ENCODE peak calls at places on chromosomes 16 and 17, in ten cellular contexts. One of them, this sample, is unnamed.

GRCh38 chr17:20120835-20121234 is 111.7 kb downstream of the SPECC1 start:
- DNase-seq in nephron progenitor cell: no peak
- DNase-seq in activated CD4-positive, alpha-beta T cell treated with anti-CD3 and anti-CD28 coated beads, Interleukin-2, amount 50 U/mL, for 1 hour: no peak
- DNase-seq in CD8-positive, alpha-beta memory T cell: no peak
- DNase-seq in PC-9: no peak
- DNase-seq in GM20000: no peak
- DNase-seq in NAMALWA: no peak
- DNase-seq in kidney tubule cell: no peak
- DNase-seq in AG08395: no peak
- DNase-seq in fibroblast of gingiva: no peak
- DNase-seq in this sample: peak; percentile 62

GRCh38 chr17:27466748-27467375 is 10.6 kb downstream of the KSR1 start:
- DNase-seq in fibroblast of gingiva: no peak
- DNase-seq in AG08395: no peak
- DNase-seq in nephron progenitor cell: no peak
- DNase-seq in CD8-positive, alpha-beta memory T cell: peak; percentile 16
- DNase-seq in PC-9: no peak
- DNase-seq in GM20000: peak; percentile 78
- DNase-seq in kidney tubule cell: no peak
- DNase-seq in activated CD4-positive, alpha-beta T cell treated with anti-CD3 and anti-CD28 coated beads, Interleukin-2, amount 50 U/mL, for 1 hour: peak; percentile 38
- DNase-seq in NAMALWA: no peak
- DNase-seq in this sample: no peak

GRCh38 chr16:89048871-89049422 is 44.7 kb upstream of the ACSF3 start:
- DNase-seq in CD8-positive, alpha-beta memory T cell: no peak
- DNase-seq in GM20000: no peak
- DNase-seq in AG08395: no peak
- DNase-seq in NAMALWA: no peak
- DNase-seq in nephron progenitor cell: peak; percentile 1
- DNase-seq in kidney tubule cell: no peak
- DNase-seq in fibroblast of gingiva: no peak
- DNase-seq in activated CD4-positive, alpha-beta T cell treated with anti-CD3 and anti-CD28 coated beads, Interleukin-2, amount 50 U/mL, for 1 hour: no peak
- DNase-seq in PC-9: no peak
- DNase-seq in this sample: no peak

GRCh38 chr17:77371888-77372443 is 231.2 kb downstream of the SEC14L1 start:
- DNase-seq in kidney tubule cell: no peak
- DNase-seq in AG08395: no peak
- DNase-seq in fibroblast of gingiva: no peak
- DNase-seq in activated CD4-positive, alpha-beta T cell treated with anti-CD3 and anti-CD28 coated beads, Interleukin-2, amount 50 U/mL, for 1 hour: no peak
- DNase-seq in GM20000: no peak
- DNase-seq in PC-9: no peak
- DNase-seq in nephron progenitor cell: no peak
- DNase-seq in CD8-positive, alpha-beta memory T cell: no peak
- DNase-seq in NAMALWA: no peak
- DNase-seq in this sample: peak; percentile 85

GRCh38 chr16:89536371-89536770 is 24.1 kb upstream of the RPL13 start:
- DNase-seq in NAMALWA: no peak
- DNase-seq in fibroblast of gingiva: no peak
- DNase-seq in AG08395: no peak
- DNase-seq in kidney tubule cell: no peak
- DNase-seq in activated CD4-positive, alpha-beta T cell treated with anti-CD3 and anti-CD28 coated beads, Interleukin-2, amount 50 U/mL, for 1 hour: no peak
- DNase-seq in PC-9: no peak
- DNase-seq in CD8-positive, alpha-beta memory T cell: no peak
- DNase-seq in GM20000: no peak
- DNase-seq in nephron progenitor cell: no peak
- DNase-seq in this sample: no peak

GRCh38 chr16:85471469-85472431 is 141.4 kb upstream of the GSE1 start:
- DNase-seq in AG08395: no peak
- DNase-seq in fibroblast of gingiva: no peak
- DNase-seq in NAMALWA: no peak
- DNase-seq in GM20000: no peak
- DNase-seq in kidney tubule cell: no peak
- DNase-seq in nephron progenitor cell: no peak
- DNase-seq in CD8-positive, alpha-beta memory T cell: no peak
- DNase-seq in PC-9: peak; percentile 97
- DNase-seq in activated CD4-positive, alpha-beta T cell treated with anti-CD3 and anti-CD28 coated beads, Interleukin-2, amount 50 U/mL, for 1 hour: no peak
- DNase-seq in this sample: no peak

GRCh38 chr17:37802061-37802460 is 57.2 kb upstream of the HNF1B start:
- DNase-seq in CD8-positive, alpha-beta memory T cell: no peak
- DNase-seq in AG08395: no peak
- DNase-seq in GM20000: no peak
- DNase-seq in activated CD4-positive, alpha-beta T cell treated with anti-CD3 and anti-CD28 coated beads, Interleukin-2, amount 50 U/mL, for 1 hour: no peak
- DNase-seq in nephron progenitor cell: no peak
- DNase-seq in kidney tubule cell: peak; percentile 55
- DNase-seq in NAMALWA: no peak
- DNase-seq in fibroblast of gingiva: no peak
- DNase-seq in PC-9: no peak
- DNase-seq in this sample: peak; percentile 73

GRCh38 chr17:28133562-28133970 is 91.1 kb downstream of the NLK start:
- DNase-seq in fibroblast of gingiva: peak; percentile 35
- DNase-seq in CD8-positive, alpha-beta memory T cell: no peak
- DNase-seq in PC-9: peak; percentile 38
- DNase-seq in NAMALWA: no peak
- DNase-seq in GM20000: no peak
- DNase-seq in kidney tubule cell: peak; percentile 82
- DNase-seq in nephron progenitor cell: no peak
- DNase-seq in activated CD4-positive, alpha-beta T cell treated with anti-CD3 and anti-CD28 coated beads, Interleukin-2, amount 50 U/mL, for 1 hour: no peak
- DNase-seq in AG08395: peak; percentile 47
- DNase-seq in this sample: no peak

GRCh38 chr17:78494961-78495330 is 82.2 kb downstream of the DNAH17 start:
- DNase-seq in nephron progenitor cell: no peak
- DNase-seq in activated CD4-positive, alpha-beta T cell treated with anti-CD3 and anti-CD28 coated beads, Interleukin-2, amount 50 U/mL, for 1 hour: no peak
- DNase-seq in AG08395: no peak
- DNase-seq in fibroblast of gingiva: no peak
- DNase-seq in GM20000: no peak
- DNase-seq in PC-9: no peak
- DNase-seq in CD8-positive, alpha-beta memory T cell: no peak
- DNase-seq in NAMALWA: no peak
- DNase-seq in kidney tubule cell: no peak
- DNase-seq in this sample: no peak

This sample was measured in myocyte.